ENCODE peak calls at places on chromosomes 13 and 19, in ten cellular contexts. Q is NCI-H1105 treated with DMSO at 0.1 percent for 48 hours; W is HCEC 1CT; S is choroid plexus epithelial cell; T is GM23248; V is GM10248; M is Calu3; Z is neural progenitor cell; L is LHCN-M2; B is effector memory CD8-positive, alpha-beta T cell. A is an unnamed sample.

GRCh38 chr19:44649578-44650145 is 6.0 kb downstream of the PVR start:
- DNase-seq in Z (no peak), T (no peak), W (no peak), B (no peak), L (no peak), M (no peak), S (no peak), V (no peak), Q (no peak), A (no peak)

GRCh38 chr13:100941377-100941776 is 266.8 kb upstream of the TMTC4 start:
- DNase-seq in Q (no peak), L (no peak), W (no peak), T (no peak), Z (no peak), B (no peak), V (no peak), S (no peak), M (no peak), A (no peak)

GRCh38 chr13:28636677-28637317 is 22.1 kb upstream of the POMP start:
- DNase-seq in L (peak; percentile 53), B (peak; percentile 3), S (peak; percentile 89), T (peak; percentile 86), V (peak; percentile 50), Z (peak; percentile 77), Q (peak; percentile 9), W (peak; percentile 81), M (peak; percentile 59), A (peak; percentile 82)

GRCh38 chr13:28318418-28318995 is 176.4 kb downstream of the FLT1 start:
- DNase-seq in S (no peak), B (no peak), Q (no peak), W (no peak), L (no peak), T (no peak), Z (no peak), V (no peak), M (no peak), A (no peak)

GRCh38 chr13:98476106-98476505 is 100.8 kb downstream of the STK24 start:
- DNase-seq in T (no peak), Z (peak; percentile 70), W (no peak), Q (no peak), S (no peak), M (no peak), V (peak; percentile 68), L (no peak), B (no peak), A (no peak)

GRCh38 chr19:55537741-55538111 is 793 bp upstream of the SBK2 start:
- DNase-seq in Z (peak; percentile 58), W (peak; percentile 23), S (no peak), Q (no peak), M (no peak), T (peak; percentile 45), B (no peak), V (no peak), L (peak; percentile 76), A (no peak)

GRCh38 chr13:30017880-30018279 is 167.5 kb upstream of the UBL3 start:
- DNase-seq in T (no peak), S (peak; percentile 24), Q (no peak), V (no peak), B (no peak), M (no peak), L (no peak), Z (peak; percentile 65), W (no peak), A (no peak)

GRCh38 chr13:59319276-59319675 is 844.5 kb downstream of the DIAPH3 start:
- DNase-seq in M (no peak), T (no peak), Z (no peak), V (no peak), Q (no peak), L (no peak), W (no peak), B (no peak), S (no peak), A (no peak)

GRCh38 chr13:51945149-51945548 is 66.1 kb downstream of the ATP7B start:
- DNase-seq in S (no peak), B (no peak), V (peak; percentile 71), Z (no peak), T (no peak), M (no peak), W (no peak), Q (no peak), L (no peak), A (no peak)

GRCh38 chr19:45117167-45117594 is 24.2 kb downstream of the PPP1R37 start:
- DNase-seq in B (no peak), Q (no peak), S (peak; percentile 26), L (no peak), V (peak; percentile 78), W (no peak), T (peak; percentile 17), Z (peak; percentile 63), M (no peak), A (no peak)

GRCh38 chr13:112718318-112718717 is 28.5 kb downstream of the ATP11A start:
- DNase-seq in M (no peak), W (no peak), Z (no peak), Q (no peak), S (no peak), L (no peak), V (no peak), T (no peak), B (no peak), A (no peak)

GRCh38 chr19:18717601-18718000 is 34.1 kb downstream of the CRTC1 start:
- DNase-seq in Q (no peak), S (no peak), B (no peak), M (no peak), W (no peak), T (no peak), L (no peak), Z (no peak), V (no peak), A (no peak)

GRCh38 chr13:33678906-33679657 is 138.9 kb upstream of the RFC3 start:
- DNase-seq in B (peak; percentile 40), M (peak; percentile 65), T (peak; percentile 79), S (peak; percentile 88), L (no peak), Z (no peak), Q (no peak), W (no peak), V (peak; percentile 88), A (no peak)

GRCh38 chr13:41812851-41813250 is 148.1 kb downstream of the VWA8 start:
- DNase-seq in Z (no peak), S (no peak), B (no peak), T (no peak), V (peak; percentile 25), L (peak; percentile 35), M (no peak), Q (no peak), W (no peak), A (no peak)

GRCh38 chr13:30864352-30865130 is 41.5 kb upstream of the MEDAG start:
- DNase-seq in V (no peak), L (peak; percentile 71), Z (peak; percentile 18), W (peak; percentile 85), T (peak; percentile 89), Q (no peak), M (no peak), S (peak; percentile 98), B (no peak), A (no peak)

GRCh38 chr13:87942204-87942603 is 271.0 kb downstream of the SLITRK5 start:
- DNase-seq in V (no peak), M (no peak), Z (no peak), Q (no peak), B (no peak), W (peak; percentile 18), S (no peak), L (no peak), T (no peak), A (no peak)

GRCh38 chr19:29206453-29206852 is 6.5 kb downstream of the UQCRFS1 start:
- DNase-seq in V (no peak), T (no peak), S (no peak), Z (no peak), Q (no peak), M (no peak), L (no peak), B (no peak), W (no peak), A (no peak)

A was measured in NCI-H748 treated with DMSO at 0.1 percent for 48 hours.